ENCODE peak calls at places on chromosomes 13 and 19, in five cellular contexts. W is gastrocnemius medialis, H is sciatic nerve, B is mammary epithelial cell, E is GM23248. V is an unnamed sample.

GRCh38 chr13:111412251-111412650 is 91.8 kb downstream of the TEX29 start:
- DNase-seq in W (no peak), H (no peak), B (no peak), E (no peak), V (no peak)

GRCh38 chr19:48308695-48309586 is 16.4 kb upstream of the EMP3 start:
- DNase-seq in W (no peak), H (no peak), B (no peak), E (no peak), V (no peak)

GRCh38 chr19:33226550-33227241 is 1.0 kb upstream of the SLC7A10 start:
- DNase-seq in W (no peak), H (no peak), B (no peak), E (peak), V (no peak)

GRCh38 chr13:98576215-98576945 is 527 bp downstream of the STK24 start:
- DNase-seq in W (peak), H (peak), B (peak), E (peak), V (peak)

GRCh38 chr19:45439569-45440258 is 16.0 kb upstream of the ERCC1 start:
- DNase-seq in W (peak), H (peak), B (peak), E (peak), V (peak)

GRCh38 chr19:435056-435706 is 25.7 kb downstream of the SHC2 start:
- DNase-seq in W (peak), H (no peak), B (no peak), E (no peak), V (peak)

GRCh38 chr13:45851171-45851889 is at the start of gene SIAH3:
- DNase-seq in W (no peak), H (no peak), B (peak), E (peak), V (no peak)

GRCh38 chr13:77836423-77836822 is 82.2 kb downstream of the EDNRB start:
- DNase-seq in W (no peak), H (no peak), B (no peak), E (no peak), V (no peak)

GRCh38 chr19:35931161-35931873 is 4.9 kb upstream of the LRFN3 start:
- DNase-seq in W (peak), H (peak), B (peak), E (peak), V (peak)

GRCh38 chr13:105031306-105031705 is 1504.2 kb downstream of the EFNB2 start:
- DNase-seq in W (no peak), H (no peak), B (no peak), E (no peak), V (no peak)

GRCh38 chr13:53411443-53411842 is 382.8 kb downstream of the OLFM4 start:
- DNase-seq in W (no peak), H (no peak), B (no peak), E (no peak), V (no peak)